ENCODE peak calls at places on chromosomes 6 and 20, in five cellular contexts. X, F, D, U and M are unnamed samples.

GRCh38 chr6:137851669-137852068 is 15.4 kb upstream of the TNFAIP3 start:
- DNase-seq in X (no peak), D (no peak), F (no peak), U (no peak), M (no peak)

GRCh38 chr6:38307730-38308129 is 332.0 kb downstream of the BTBD9 start:
- DNase-seq in X (no peak), U (no peak), F (no peak), D (no peak), M (no peak)

GRCh38 chr6:63448229-63448628 is 124.1 kb upstream of the LOC128125822 start:
- DNase-seq in F (no peak), X (no peak), D (no peak), U (no peak), M (no peak)

GRCh38 chr20:25051386-25052155 is 6.4 kb downstream of the ACSS1 start:
- DNase-seq in X (no peak), F (no peak), D (peak; percentile 64), U (no peak), M (no peak)

GRCh38 chr20:41869261-41869660 is 251.1 kb upstream of the CHD6 start:
- DNase-seq in X (no peak), D (no peak), U (no peak), F (no peak), M (no peak)

GRCh38 chr20:26163890-26164289 is 467.2 kb upstream of the ZNF337 start:
- DNase-seq in F (no peak), X (no peak), D (no peak), U (no peak), M (no peak)

GRCh38 chr6:129863664-129864063 is 2.5 kb upstream of the TMEM244 start:
- DNase-seq in U (no peak), F (no peak), D (no peak), X (no peak), M (no peak)

GRCh38 chr6:44828780-44829179 is 441.3 kb downstream of the CDC5L start:
- DNase-seq in F (no peak), X (no peak), U (no peak), D (no peak), M (no peak)

GRCh38 chr6:142913511-142914047 is 31.4 kb downstream of the HIVEP2 start:
- DNase-seq in X (no peak), F (no peak), U (peak; percentile 54), D (peak; percentile 68), M (no peak)

GRCh38 chr6:170159040-170159965 is 131.6 kb downstream of the DLL1 start:
- DNase-seq in D (no peak), F (peak; percentile 76), X (no peak), U (no peak), M (no peak)

GRCh38 chr20:24403410-24403809 is 66.0 kb upstream of the SYNDIG1 start:
- DNase-seq in X (no peak), F (no peak), D (no peak), U (no peak), M (no peak)

GRCh38 chr6:7047966-7048365 is 59.8 kb upstream of the RREB1 start:
- DNase-seq in D (no peak), F (no peak), U (no peak), X (no peak), M (no peak)
- H3K27ac ChIP-seq in D (no peak overlapping the region), F (no peak overlapping the region), U (no peak overlapping the region), X (no peak overlapping the region), M (no peak overlapping the region)

GRCh38 chr6:15658345-15658744 is 4.5 kb downstream of the DTNBP1 start:
- DNase-seq in D (no peak), X (no peak), F (no peak), U (no peak), M (no peak)
- H3K27ac ChIP-seq in D (no peak overlapping the region), X (no peak overlapping the region), F (no peak overlapping the region), U (no peak overlapping the region), M (no peak overlapping the region)

GRCh38 chr6:35312076-35312762 is 14.6 kb downstream of the DEF6 start:
- DNase-seq in D (no peak), U (no peak), X (no peak), F (no peak), M (no peak)

GRCh38 chr6:35311390-35312075 is 13.9 kb downstream of the DEF6 start:
- DNase-seq in D (no peak), X (no peak), F (no peak), U (peak; percentile 65), M (no peak)

GRCh38 chr6:35312763-35313125 is 15.1 kb downstream of the DEF6 start:
- DNase-seq in X (no peak), U (no peak), F (no peak), D (no peak), M (no peak)

GRCh38 chr6:35309611-35310264 is 12.1 kb downstream of the DEF6 start:
- DNase-seq in X (no peak), U (no peak), F (no peak), D (no peak), M (no peak)

DNA sequence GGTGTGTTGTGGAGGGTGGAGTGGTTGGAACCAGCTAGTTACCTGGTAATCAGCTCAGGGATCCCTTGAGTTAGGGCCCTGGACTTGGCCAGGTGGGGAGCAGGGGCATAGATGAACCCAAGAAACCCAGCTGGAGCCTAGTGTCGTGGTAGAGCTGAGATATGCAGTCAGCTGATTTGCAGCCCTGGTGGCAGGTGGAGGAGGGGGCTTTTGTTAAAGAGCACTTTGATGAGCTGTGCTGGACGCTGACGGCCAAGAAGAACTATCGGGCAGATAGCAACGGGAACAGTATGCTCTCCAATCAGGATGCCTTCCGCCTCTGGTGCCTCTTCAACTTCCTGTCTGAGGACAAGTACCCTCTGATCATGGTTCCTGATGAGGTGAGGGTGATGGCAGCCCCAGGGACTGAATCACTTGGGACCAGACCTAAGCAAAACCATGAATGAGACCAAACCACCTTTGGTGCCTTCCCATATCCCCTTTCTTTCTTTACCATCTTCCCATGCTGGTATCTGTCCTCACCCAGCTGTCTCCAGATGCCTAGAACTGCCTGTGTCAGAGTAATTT is 12.7 kb downstream of the DEF6 start:
- DNase-seq in X (no peak), D (no peak), U (no peak), F (no peak), M (no peak)
- H3K27ac ChIP-seq in X (no peak overlapping the region), D (no peak overlapping the region), U (peak overlapping the region; percentile 95), F (no peak overlapping the region), M (no peak overlapping the region)

GRCh38 chr20:40767530-40767924 is 78.5 kb upstream of the MAFB start:
- DNase-seq in U (no peak), F (no peak), X (no peak), D (no peak), M (no peak)
- H3K27ac ChIP-seq in U (no peak overlapping the region), F (no peak overlapping the region), X (no peak overlapping the region), D (no peak overlapping the region), M (no peak overlapping the region)

DNA sequence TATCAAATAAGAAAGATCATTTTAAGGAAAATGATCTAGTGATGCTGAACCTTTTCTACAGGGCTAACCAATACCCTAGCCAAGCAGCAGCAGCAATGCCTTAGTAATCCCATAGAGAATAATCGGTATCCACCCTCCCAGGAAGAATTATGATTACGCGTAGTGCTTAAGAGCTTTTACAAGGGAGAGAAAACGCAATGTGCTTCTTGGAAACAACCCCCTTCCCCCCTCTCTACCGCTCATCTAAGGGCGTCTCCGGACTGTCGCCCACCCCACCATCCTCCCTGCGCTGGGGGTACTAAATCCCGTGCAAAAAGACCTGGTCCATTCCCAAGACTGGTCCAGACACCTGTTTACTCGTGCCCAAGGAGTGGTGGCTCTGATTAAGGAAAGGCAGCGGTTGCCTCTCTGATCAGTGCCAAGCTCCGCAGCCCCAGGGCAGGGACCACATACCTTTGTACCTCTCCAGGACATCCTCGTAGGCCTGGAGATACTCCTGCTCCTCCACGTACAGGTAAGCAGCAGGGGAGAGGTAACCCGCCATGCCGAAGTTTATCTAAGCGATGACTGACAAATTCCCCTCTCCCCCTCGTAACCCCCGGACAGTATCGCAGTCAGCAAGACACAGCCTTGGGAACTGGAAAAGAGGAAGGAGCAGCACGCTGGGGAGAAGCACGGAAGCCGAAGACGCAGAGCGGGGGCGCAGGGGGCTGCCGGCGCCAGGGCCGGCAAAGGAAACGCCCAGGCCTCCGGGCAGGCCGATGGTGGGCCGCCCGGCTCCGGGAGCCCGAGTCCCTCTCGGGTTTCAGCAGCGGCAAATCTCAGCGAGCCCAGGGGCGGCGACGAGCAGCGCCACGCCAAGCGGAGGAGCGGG is 112.1 kb upstream of the BEND6 start:
- DNase-seq in U (no peak), F (peak; percentile 79), X (peak; percentile 60), D (peak; percentile 72), M (peak; percentile 20)
- H3K27ac ChIP-seq in U (no peak overlapping the region), F (peak overlapping the region; percentile 29), X (peak overlapping the region; percentile 97), D (peak overlapping the region; percentile 93), M (peak overlapping the region; percentile 89)

GRCh38 chr6:34319471-34319885 is 70.7 kb upstream of the SMIM29 start:
- DNase-seq in U (no peak), F (no peak), X (no peak), D (no peak), M (no peak)

GRCh38 chr6:34317882-34318491 is 69.2 kb upstream of the SMIM29 start:
- DNase-seq in F (no peak), X (no peak), D (no peak), U (no peak), M (no peak)

GRCh38 chr6:34317172-34317477 is 68.3 kb upstream of the SMIM29 start:
- DNase-seq in U (no peak), D (no peak), F (no peak), X (no peak), M (no peak)

GRCh38 chr6:34316442-34317171 is 67.8 kb upstream of the SMIM29 start:
- DNase-seq in U (no peak), F (no peak), X (no peak), D (no peak), M (no peak)

DNA sequence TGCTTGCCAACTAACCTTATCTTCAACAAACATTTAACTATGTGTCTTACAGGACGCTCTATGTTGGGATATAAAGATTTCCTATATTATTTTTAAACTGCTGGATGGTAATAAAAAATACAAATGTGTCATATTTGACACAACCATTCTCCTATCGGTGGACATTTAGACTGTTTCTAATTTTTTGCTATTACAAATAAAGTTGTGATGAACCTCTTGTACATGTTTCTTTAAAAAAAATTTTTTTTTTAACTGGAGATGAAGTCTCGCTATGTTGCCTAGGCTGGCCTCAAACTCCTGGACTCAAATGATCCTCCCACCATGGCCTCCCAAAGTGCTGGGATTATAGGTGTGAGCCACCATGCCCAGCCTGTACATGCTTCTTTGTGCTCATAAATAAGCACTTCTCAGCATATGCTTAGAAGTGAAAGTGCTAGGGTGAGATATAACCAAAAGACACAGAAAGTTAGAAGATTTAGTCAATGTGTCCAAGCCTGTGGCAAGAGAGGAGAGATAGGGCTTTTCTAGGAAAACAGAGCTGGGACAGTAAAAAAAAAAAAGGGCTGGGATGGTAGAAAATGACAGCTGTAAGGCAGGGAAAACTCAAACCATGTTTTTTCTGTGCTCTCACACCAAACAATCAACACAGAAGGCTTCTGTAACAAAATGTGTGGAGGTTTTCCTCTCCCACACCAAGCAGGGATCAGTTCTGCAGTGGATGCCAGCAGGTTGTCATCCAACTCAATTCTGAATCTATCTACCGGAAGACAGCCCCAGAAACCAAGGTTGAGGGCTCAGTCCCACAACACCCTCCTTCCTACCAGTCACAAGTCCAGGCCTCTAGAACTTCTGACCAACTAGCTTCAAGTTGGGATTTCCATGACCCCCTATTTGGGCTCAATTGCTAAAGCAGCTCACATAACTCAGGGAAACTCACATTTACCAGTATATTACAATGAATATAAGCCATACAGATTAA is 70.0 kb upstream of the SMIM29 start:
- DNase-seq in X (no peak), F (no peak), D (no peak), U (no peak), M (no peak)
- H3K27ac ChIP-seq in X (peak overlapping the region; percentile 60), F (peak overlapping the region; percentile 79), D (peak overlapping the region; percentile 70), U (no peak overlapping the region), M (peak overlapping the region; percentile 22)